ENCODE peak calls at places on chromosomes 5 and 9, in seven cellular contexts. Y is mammary epithelial cell, S is foreskin keratinocyte, K is dorsolateral prefrontal cortex, U is kidney, R is esophagus squamous epithelium, G is RWPE1. L is an unnamed sample.

GRCh38 chr5:141945511-141946024 is 12.4 kb downstream of the PCDH12 start:
- DNase-seq in S (no peak), R (no peak), U (peak), G (no peak), Y (no peak), K (no peak), L (no peak)

GRCh38 chr5:1734271-1734907 is 65.2 kb downstream of the MRPL36 start:
- DNase-seq in Y (no peak), K (no peak), S (no peak), U (no peak), G (no peak), R (no peak), L (no peak)

GRCh38 chr9:121440265-121440664 is 59.4 kb downstream of the GGTA1 start:
- DNase-seq in G (peak), Y (no peak), R (no peak), K (no peak), S (no peak), U (no peak), L (no peak)

GRCh38 chr5:72065751-72066255 is 41.5 kb upstream of the MAP1B start:
- DNase-seq in R (no peak), K (no peak), Y (no peak), G (no peak), U (no peak), S (peak), L (no peak)

GRCh38 chr5:135822286-135822685 is 12.2 kb upstream of the SLC25A48 start:
- DNase-seq in R (no peak), U (no peak), G (no peak), K (no peak), S (no peak), Y (no peak), L (no peak)

GRCh38 chr5:37190592-37190991 is 58.6 kb downstream of the CPLANE1 start:
- DNase-seq in G (no peak), R (no peak), S (no peak), K (no peak), U (no peak), Y (no peak), L (no peak)

GRCh38 chr5:36728697-36729543 is 122.5 kb downstream of the SLC1A3 start:
- DNase-seq in Y (peak), K (no peak), G (peak), R (no peak), U (no peak), S (peak), L (peak)

GRCh38 chr9:135291165-135291564 is 188.4 kb upstream of the PPP1R26 start:
- DNase-seq in R (no peak), Y (no peak), U (peak), G (no peak), S (no peak), K (no peak), L (no peak)

GRCh38 chr9:97908736-97909135 is 13.6 kb downstream of the TRMO start:
- DNase-seq in U (no peak), G (no peak), S (no peak), Y (no peak), R (no peak), K (no peak), L (no peak)

GRCh38 chr9:34139477-34140146 is 13.1 kb upstream of the DCAF12 start:
- DNase-seq in S (peak), U (no peak), K (no peak), G (peak), Y (peak), R (no peak), L (peak)

GRCh38 chr9:137140151-137141012 is 1.4 kb downstream of the GRIN1 start:
- DNase-seq in Y (no peak), R (no peak), U (no peak), K (peak), S (no peak), G (no peak), L (peak)

GRCh38 chr5:157532022-157532421 is 43.6 kb downstream of the ADAM19 start:
- DNase-seq in S (no peak), Y (no peak), K (no peak), U (no peak), R (no peak), G (no peak), L (no peak)
- H3K27ac ChIP-seq in S (no peak), Y (no peak), K (no peak), U (no peak), R (peak), G (no peak), L (no peak)

GRCh38 chr5:116209166-116209565 is 124.3 kb downstream of the COMMD10 start:
- DNase-seq in K (no peak), G (no peak), S (no peak), U (no peak), Y (no peak), R (no peak), L (no peak)
- H3K27ac ChIP-seq in K (no peak), G (no peak), S (no peak), U (no peak), Y (no peak), R (no peak), L (no peak)

GRCh38 chr5:10300246-10300645 is 7.5 kb downstream of the CMBL start:
- DNase-seq in U (no peak), Y (no peak), K (no peak), G (no peak), R (no peak), S (no peak), L (no peak)

GRCh38 chr5:10303699-10304170 is 4.0 kb downstream of the CMBL start:
- DNase-seq in K (no peak), Y (no peak), U (no peak), S (no peak), G (no peak), R (no peak), L (no peak)

GRCh38 chr5:10303201-10303600 is 4.5 kb downstream of the CMBL start:
- DNase-seq in U (no peak), S (no peak), Y (no peak), K (no peak), G (no peak), R (no peak), L (no peak)

GRCh38 chr5:10301842-10302610 is 5.7 kb downstream of the CMBL start:
- DNase-seq in Y (peak), K (no peak), G (peak), U (peak), S (peak), R (no peak), L (no peak)

DNA sequence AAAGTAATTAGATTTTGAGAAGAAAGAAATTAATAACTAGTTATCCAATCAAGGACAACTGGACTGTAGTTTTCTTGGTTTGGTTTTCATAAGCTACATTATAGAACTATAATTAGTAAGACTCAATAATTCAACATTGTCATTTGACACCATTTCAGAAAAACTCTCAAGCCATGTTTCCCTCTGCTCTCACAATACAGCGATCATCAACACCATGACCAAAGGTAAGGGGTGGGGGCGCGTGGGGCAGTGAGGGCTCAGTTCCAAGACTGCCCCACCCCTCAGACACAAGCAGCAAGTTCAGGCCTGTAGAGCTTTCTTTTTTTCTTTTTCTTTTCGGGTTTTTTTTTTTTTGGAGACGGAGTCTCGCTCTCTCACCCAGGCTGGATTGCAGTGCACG is 6.4 kb downstream of the CMBL start:
- DNase-seq in G (no peak), U (no peak), S (no peak), R (no peak), Y (no peak), K (no peak), L (no peak)
- H3K27ac ChIP-seq in G (peak), U (peak), S (no peak), R (peak), Y (no peak), K (no peak), L (no peak)

GRCh38 chr9:116061546-116062205 is 91.9 kb upstream of the PAPPA start:
- DNase-seq in U (no peak), S (no peak), R (no peak), Y (no peak), K (no peak), G (no peak), L (no peak)

GRCh38 chr9:116062206-116062550 is 91.4 kb upstream of the PAPPA start:
- DNase-seq in G (no peak), S (no peak), K (no peak), U (no peak), Y (no peak), R (no peak), L (no peak)

GRCh38 chr9:116058421-116058820 is 95.2 kb upstream of the PAPPA start:
- DNase-seq in U (no peak), S (no peak), Y (peak), G (peak), K (no peak), R (no peak), L (no peak)

GRCh38 chr9:116059466-116059865 is 94.1 kb upstream of the PAPPA start:
- DNase-seq in K (no peak), R (no peak), Y (no peak), S (no peak), U (no peak), G (no peak), L (no peak)

DNA sequence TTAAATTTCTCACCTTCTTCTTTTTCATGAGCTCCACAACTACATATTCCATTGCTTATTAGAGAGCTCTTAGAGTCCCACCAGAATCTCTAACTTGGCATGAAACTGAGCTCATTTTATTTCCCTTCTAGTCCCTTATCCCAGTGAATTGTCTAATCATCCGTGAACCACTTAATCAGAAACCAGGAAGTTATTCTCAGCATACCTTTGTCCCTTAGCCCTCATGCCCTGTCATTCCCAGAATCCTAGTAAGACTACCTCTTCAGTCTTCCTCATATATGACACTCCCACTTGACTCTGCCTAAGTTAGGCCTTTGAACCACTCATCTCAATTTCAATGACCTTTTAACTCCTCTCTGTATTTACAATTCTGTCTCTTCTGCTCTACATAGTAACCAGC is 93.0 kb upstream of the PAPPA start:
- DNase-seq in R (no peak), S (no peak), G (no peak), K (no peak), U (no peak), Y (no peak), L (no peak)
- H3K27ac ChIP-seq in R (no peak), S (no peak), G (no peak), K (no peak), U (no peak), Y (no peak), L (no peak)

DNA sequence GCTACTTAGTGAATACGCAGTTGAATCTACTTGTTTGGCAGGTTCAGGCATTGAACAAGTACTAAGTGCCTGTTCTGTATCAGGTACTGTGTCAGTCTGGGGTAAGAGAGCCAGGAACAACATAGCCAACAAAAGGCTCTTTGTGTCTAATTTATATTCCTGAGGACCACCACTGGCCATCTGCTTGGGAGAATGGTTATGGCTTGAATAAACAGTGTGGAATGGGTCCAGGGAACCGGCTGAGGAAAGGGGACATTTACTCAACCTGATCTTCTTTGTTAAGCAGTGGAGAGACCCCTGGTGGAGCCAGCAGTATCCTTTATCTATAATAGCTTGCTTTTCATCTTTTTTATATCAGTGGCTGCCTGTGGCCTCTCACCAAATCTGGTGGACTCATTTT is 38.6 kb downstream of the EXOSC2 start:
- DNase-seq in K (no peak), Y (peak), G (peak), U (no peak), R (no peak), S (no peak), L (no peak)
- H3K27ac ChIP-seq in K (no peak), Y (no peak), G (no peak), U (no peak), R (no peak), S (no peak), L (no peak)

GRCh38 chr5:151675225-151675955 is 11.3 kb downstream of the SPARC start:
- DNase-seq in S (no peak), U (no peak), K (no peak), Y (no peak), G (no peak), R (no peak), L (no peak)
- H3K27ac ChIP-seq in S (no peak), U (peak), K (peak), Y (no peak), G (no peak), R (peak), L (peak)

GRCh38 chr5:89300426-89300970 is 417.5 kb upstream of the MEF2C start:
- DNase-seq in R (no peak), Y (no peak), S (peak), K (no peak), U (no peak), G (no peak), L (no peak)
- H3K27ac ChIP-seq in R (no peak), Y (no peak), S (no peak), K (no peak), U (no peak), G (no peak), L (no peak)

DNA sequence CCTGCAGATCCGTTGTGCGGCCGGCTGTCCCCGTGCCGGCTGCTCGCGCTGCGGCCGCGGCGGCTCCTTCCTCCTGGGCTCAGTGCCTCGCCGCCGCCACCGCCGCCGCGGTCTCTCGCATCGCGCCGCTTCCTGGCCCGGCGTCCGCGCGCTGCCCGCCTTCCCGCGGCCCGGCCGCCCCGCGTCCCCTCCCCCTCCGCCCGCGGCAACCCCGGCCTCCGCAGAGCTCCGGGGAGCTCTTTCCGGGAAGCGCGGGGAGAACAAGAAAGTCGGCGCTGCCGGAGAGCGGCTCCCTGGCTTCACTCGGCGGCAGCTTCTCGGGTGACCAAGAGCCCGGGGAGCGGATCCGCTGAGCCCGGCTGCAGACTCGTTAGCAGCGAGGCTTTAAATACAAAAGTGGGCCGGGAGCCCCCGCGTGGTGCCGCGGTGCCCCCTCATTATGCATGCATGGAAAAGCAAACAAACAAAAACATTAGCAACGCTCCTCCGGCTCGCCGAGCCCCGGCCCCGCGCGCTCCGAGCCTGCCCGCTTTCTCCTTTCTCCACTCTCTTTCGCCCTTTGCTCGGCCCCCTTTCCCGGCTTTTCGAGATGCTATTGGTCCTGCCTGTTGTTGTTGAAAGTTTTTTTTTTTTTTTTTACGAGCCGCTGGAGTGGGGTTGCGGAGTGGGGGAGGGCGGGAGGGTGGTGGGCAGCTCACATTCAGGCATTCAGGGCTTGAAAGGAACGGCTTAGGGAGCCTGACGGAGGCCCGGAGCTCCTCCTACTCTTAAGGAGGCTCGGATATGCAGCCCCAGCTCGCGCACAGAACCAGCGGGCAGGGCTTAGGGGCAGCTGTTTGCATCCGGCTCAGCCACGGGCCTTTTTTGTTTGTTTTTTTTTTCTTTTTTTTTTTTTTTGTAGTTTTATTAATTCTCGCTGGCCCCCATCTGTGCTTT is at the start of gene GAS1:
- DNase-seq in K (peak), R (peak), S (peak), Y (peak), G (peak), U (peak), L (peak)
- H3K27ac ChIP-seq in K (peak), R (peak), S (peak), Y (peak), G (peak), U (peak), L (peak)

GRCh38 chr5:59039003-59039295 is 456.1 kb downstream of the RAB3C start:
- DNase-seq in S (no peak), R (no peak), G (no peak), U (no peak), Y (no peak), K (no peak), L (peak)

GRCh38 chr5:59037041-59037440 is 454.2 kb downstream of the RAB3C start:
- DNase-seq in K (no peak), U (no peak), Y (no peak), G (no peak), S (no peak), R (no peak), L (no peak)

GRCh38 chr5:59039296-59040006 is 456.6 kb downstream of the RAB3C start:
- DNase-seq in R (peak), Y (peak), S (no peak), G (peak), K (peak), U (peak), L (peak)

GRCh38 chr5:59037453-59038168 is 454.7 kb downstream of the RAB3C start:
- DNase-seq in Y (no peak), U (no peak), K (no peak), R (no peak), S (no peak), G (no peak), L (no peak)

DNA sequence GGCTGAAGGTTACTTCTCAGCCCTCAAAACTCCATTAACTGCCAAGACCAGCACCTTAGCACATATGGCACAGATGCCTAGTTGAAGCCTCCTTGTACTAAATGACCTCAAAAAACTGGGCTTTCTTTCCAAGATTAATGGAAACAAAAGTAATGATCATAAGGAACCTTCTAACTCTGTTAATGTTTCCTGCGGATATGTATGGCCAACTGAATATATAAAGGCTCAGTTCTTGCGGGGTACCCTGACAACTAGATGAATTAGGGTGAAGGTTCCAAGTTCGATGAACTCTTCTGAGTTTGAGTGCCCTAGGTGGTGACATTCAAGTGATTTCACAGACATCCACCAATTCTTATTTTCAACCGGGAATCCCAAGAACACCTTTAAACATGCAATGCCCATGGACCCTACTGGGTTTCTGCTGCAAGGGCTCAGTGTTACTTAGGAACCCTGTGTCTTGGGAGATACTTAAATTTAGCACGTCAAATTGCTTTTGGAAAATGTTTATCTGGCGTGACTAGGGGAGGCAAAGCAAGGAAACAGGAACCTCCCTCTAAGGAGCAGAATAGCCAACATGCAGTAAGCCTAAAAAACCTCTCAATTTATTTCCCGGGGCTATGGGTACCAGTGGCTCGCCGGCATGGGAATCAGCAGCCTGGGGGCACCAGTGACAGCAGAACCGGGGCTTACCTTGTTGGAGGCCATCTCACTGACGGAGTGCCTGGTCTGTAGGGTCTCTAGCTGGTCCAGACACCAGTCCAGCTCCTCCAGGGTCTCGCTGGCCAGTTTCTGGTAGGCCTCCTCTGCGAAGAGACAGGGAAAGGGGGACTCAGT is 455.5 kb downstream of the RAB3C start:
- DNase-seq in Y (no peak), R (no peak), U (no peak), K (no peak), S (no peak), G (no peak), L (no peak)
- H3K27ac ChIP-seq in Y (no peak), R (peak), U (no peak), K (peak), S (no peak), G (peak), L (no peak)